ENCODE peak calls at places on chromosomes 5 and 9, in ten cellular contexts. U, Q, Z, X, H, N, R, V, F and O are unnamed samples.

GRCh38 chr5:174046558-174046957 is 1.1 kb downstream of the NSG2 start:
- DNase-seq in U (no peak), Q (no peak), Z (no peak), X (no peak), H (no peak), N (no peak), R (no peak), V (no peak), F (no peak), O (no peak)

GRCh38 chr5:54825005-54825404 is 160.4 kb downstream of the ESM1 start:
- DNase-seq in U (no peak), Q (no peak), Z (no peak), X (no peak), H (no peak), N (peak; percentile 51), R (no peak), V (no peak), F (no peak), O (no peak)

GRCh38 chr5:154793599-154794524 is 38.7 kb downstream of the LARP1 start:
- DNase-seq in U (no peak), Q (no peak), Z (no peak), X (no peak), H (no peak), N (no peak), R (no peak), V (no peak), F (peak; percentile 15), O (no peak)

GRCh38 chr9:91889161-91889560 is 60.9 kb downstream of the ROR2 start:
- DNase-seq in U (no peak), Q (no peak), Z (no peak), X (no peak), H (no peak), N (no peak), R (no peak), V (no peak), F (no peak), O (no peak)

GRCh38 chr5:65047948-65048690 is 279.4 kb downstream of the CWC27 start:
- DNase-seq in U (no peak), Q (no peak), Z (no peak), X (no peak), H (no peak), N (no peak), R (no peak), V (no peak), F (no peak), O (no peak)

GRCh38 chr9:113548221-113549041 is 84.9 kb downstream of the RGS3 start:
- DNase-seq in U (peak; percentile 61), Q (peak; percentile 80), Z (no peak), X (peak; percentile 4), H (peak; percentile 89), N (peak; percentile 73), R (peak; percentile 38), V (no peak), F (no peak), O (no peak)

GRCh38 chr9:122005597-122005996 is 87.5 kb downstream of the TTLL11 start:
- DNase-seq in U (no peak), Q (no peak), Z (no peak), X (no peak), H (peak; percentile 4), N (peak; percentile 69), R (no peak), V (peak; percentile 37), F (peak; percentile 82), O (peak; percentile 69)

GRCh38 chr9:100700689-100701318 is 122.9 kb downstream of the CAVIN4 start:
- DNase-seq in U (no peak), Q (no peak), Z (peak; percentile 33), X (peak; percentile 47), H (no peak), N (no peak), R (peak; percentile 19), V (peak; percentile 32), F (peak; percentile 48), O (no peak)

GRCh38 chr5:101306391-101307137 is 403.5 kb upstream of the ST8SIA4 start:
- DNase-seq in U (no peak), Q (no peak), Z (no peak), X (no peak), H (no peak), N (no peak), R (no peak), V (peak; percentile 12), F (peak; percentile 26), O (no peak)

GRCh38 chr5:131305138-131305650 is 41.3 kb downstream of the CDC42SE2 start:
- DNase-seq in U (no peak), Q (no peak), Z (no peak), X (no peak), H (no peak), N (no peak), R (no peak), V (no peak), F (no peak), O (no peak)

GRCh38 chr9:22244141-22245011 is 202.2 kb upstream of the DMRTA1 start:
- DNase-seq in U (peak; percentile 37), Q (no peak), Z (peak; percentile 45), X (peak; percentile 71), H (no peak), N (peak; percentile 67), R (peak; percentile 32), V (peak; percentile 73), F (peak; percentile 82), O (no peak)

GRCh38 chr5:56123531-56124243 is 109.4 kb downstream of the ANKRD55 start:
- DNase-seq in U (peak; percentile 18), Q (peak; percentile 65), Z (peak; percentile 46), X (no peak), H (peak; percentile 75), N (peak; percentile 94), R (no peak), V (peak; percentile 96), F (peak; percentile 99), O (peak; percentile 88)

GRCh38 chr9:110801426-110801825 is 132.8 kb downstream of the MUSK start:
- DNase-seq in U (no peak), Q (no peak), Z (no peak), X (peak; percentile 14), H (no peak), N (no peak), R (no peak), V (no peak), F (no peak), O (no peak)

GRCh38 chr5:177301503-177302165 is 1.9 kb downstream of the RAB24 start:
- DNase-seq in U (peak; percentile 86), Q (no peak), Z (no peak), X (no peak), H (no peak), N (no peak), R (no peak), V (no peak), F (peak; percentile 33), O (no peak)

GRCh38 chr5:14433202-14433601 is 148.4 kb upstream of the OTULINL start:
- DNase-seq in U (no peak), Q (no peak), Z (no peak), X (no peak), H (no peak), N (no peak), R (no peak), V (no peak), F (no peak), O (no peak)

GRCh38 chr5:171595801-171596231 is 176.4 kb downstream of the FGF18 start:
- DNase-seq in U (no peak), Q (peak; percentile 52), Z (no peak), X (no peak), H (peak; percentile 79), N (no peak), R (peak; percentile 23), V (no peak), F (peak; percentile 93), O (peak; percentile 10)

GRCh38 chr5:157951673-157952373 is 92.9 kb upstream of the CLINT1 start:
- DNase-seq in U (no peak), Q (no peak), Z (no peak), X (no peak), H (no peak), N (no peak), R (no peak), V (no peak), F (no peak), O (no peak)

GRCh38 chr9:121024237-121024636 is 25.8 kb downstream of the C5 start:
- DNase-seq in U (no peak), Q (no peak), Z (no peak), X (no peak), H (no peak), N (no peak), R (no peak), V (no peak), F (no peak), O (no peak)

GRCh38 chr5:74624931-74625505 is 15.5 kb downstream of the ENC1 start:
- DNase-seq in U (no peak), Q (no peak), Z (no peak), X (no peak), H (no peak), N (no peak), R (no peak), V (no peak), F (no peak), O (no peak)

GRCh38 chr9:18256574-18256973 is 217.4 kb upstream of the ADAMTSL1 start:
- DNase-seq in U (no peak), Q (peak; percentile 32), Z (peak; percentile 21), X (no peak), H (no peak), N (peak; percentile 60), R (no peak), V (no peak), F (peak; percentile 17), O (no peak)

GRCh38 chr9:89896806-89897340 is 292.1 kb downstream of the GADD45G start:
- DNase-seq in U (no peak), Q (no peak), Z (no peak), X (no peak), H (no peak), N (no peak), R (no peak), V (no peak), F (no peak), O (peak; percentile 42)

GRCh38 chr5:122129332-122129731 is at the start of gene ZNF474:
- DNase-seq in U (peak; percentile 20), Q (no peak), Z (peak; percentile 41), X (peak; percentile 65), H (no peak), N (peak; percentile 89), R (no peak), V (peak; percentile 96), F (peak; percentile 97), O (peak; percentile 90)

GRCh38 chr5:113581388-113581787 is 67.9 kb downstream of the YTHDC2 start:
- DNase-seq in U (no peak), Q (no peak), Z (no peak), X (no peak), H (no peak), N (no peak), R (no peak), V (no peak), F (no peak), O (no peak)

GRCh38 chr5:31196309-31196708 is 2.8 kb downstream of the CDH6 start:
- DNase-seq in U (no peak), Q (no peak), Z (no peak), X (peak; percentile 1), H (no peak), N (no peak), R (no peak), V (peak; percentile 48), F (no peak), O (no peak)